ENCODE peak calls at places on chromosomes 16 and 17, in five cellular contexts. F is C1 segment of cervical spinal cord; W is stimulated activated CD4-positive, alpha-beta T cell treated with anti-CD3 and anti-CD28 coated beads, Interleukin-4, amount 100 ng/mL, for 4 hours; Q is activated T-cell treated with anti-CD3 and anti-CD28 coated beads for 4 hours; C is AG08395. A is an unnamed sample.

GRCh38 chr17:14355556-14355955 is 54.7 kb downstream of the HS3ST3B1 start:
- DNase-seq in F (no peak), Q (no peak), C (no peak), W (no peak), A (no peak)

GRCh38 chr17:16215965-16216316 is 607 bp upstream of the NCOR1 start:
- DNase-seq in Q (no peak), F (no peak), W (peak), C (no peak), A (no peak)

GRCh38 chr17:50049636-50050035 is 6.3 kb upstream of the ITGA3 start:
- DNase-seq in Q (no peak), W (no peak), C (no peak), F (no peak), A (no peak)

GRCh38 chr16:49695782-49696413 is 160.0 kb downstream of the ZNF423 start:
- DNase-seq in W (no peak), C (no peak), Q (no peak), F (no peak), A (no peak)

GRCh38 chr16:71929048-71929447 is 33.7 kb downstream of the IST1 start:
- DNase-seq in C (peak), F (peak), W (no peak), Q (no peak), A (no peak)

GRCh38 chr17:32697728-32698625 is 178.9 kb downstream of the MYO1D start:
- DNase-seq in Q (no peak), C (no peak), W (no peak), F (no peak), A (no peak)

GRCh38 chr16:57244767-57245471 is at the start of gene ARL2BP:
- DNase-seq in C (peak), Q (peak), W (peak), F (peak), A (peak)

GRCh38 chr16:8740775-8741355 is 56.6 kb downstream of the TMEM186 start:
- DNase-seq in C (no peak), Q (no peak), F (no peak), W (no peak), A (no peak)

GRCh38 chr17:80882926-80883685 is 108.5 kb upstream of the CHMP6 start:
- DNase-seq in C (no peak), F (no peak), Q (no peak), W (no peak), A (no peak)

GRCh38 chr17:68509151-68510057 is 2.8 kb upstream of the PRKAR1A start:
- DNase-seq in F (peak), W (no peak), C (no peak), Q (no peak), A (peak)

GRCh38 chr16:22189473-22190168 is 16.5 kb upstream of the EEF2K start:
- DNase-seq in F (no peak), W (peak), Q (peak), C (no peak), A (no peak)

GRCh38 chr16:84925092-84925772 is 86.1 kb downstream of the ZDHHC7 start:
- DNase-seq in F (peak), C (peak), Q (peak), W (peak), A (peak)

GRCh38 chr17:74151551-74152315 is 51.7 kb upstream of the RPL38 start:
- DNase-seq in W (no peak), Q (no peak), C (no peak), F (no peak), A (no peak)

GRCh38 chr17:4869599-4869998 is 29.7 kb upstream of the C17orf107 start:
- DNase-seq in F (no peak), C (no peak), Q (no peak), W (no peak), A (no peak)

GRCh38 chr17:73647331-73647730 is 3.1 kb upstream of the SDK2 start:
- DNase-seq in Q (no peak), C (no peak), F (no peak), W (no peak), A (no peak)

GRCh38 chr16:86318119-86318518 is 192.2 kb upstream of the FOXF1 start:
- DNase-seq in C (no peak), W (no peak), F (no peak), Q (no peak), A (no peak)

GRCh38 chr16:84183911-84184310 is 2.9 kb downstream of the TAF1C start:
- DNase-seq in W (no peak), F (peak), Q (no peak), C (no peak), A (no peak)

GRCh38 chr16:74492976-74493375 is 71.7 kb upstream of the CLEC18B start:
- DNase-seq in F (no peak), Q (no peak), W (no peak), C (no peak), A (no peak)

GRCh38 chr17:78661092-78661770 is 84.0 kb upstream of the DNAH17 start:
- DNase-seq in W (no peak), F (no peak), Q (no peak), C (no peak), A (no peak)

GRCh38 chr17:40139566-40140058 is 725 bp upstream of the CASC3 start:
- DNase-seq in Q (no peak), W (no peak), F (peak), C (no peak), A (no peak)

GRCh38 chr16:66426112-66427035 is 721 bp upstream of the BEAN1 start:
- DNase-seq in F (no peak), Q (no peak), C (no peak), W (no peak), A (no peak)

GRCh38 chr17:13128676-13129075 is 110.8 kb upstream of the ELAC2 start:
- DNase-seq in C (no peak), W (no peak), F (no peak), Q (no peak), A (no peak)

GRCh38 chr16:67833035-67833417 is 9.1 kb upstream of the THAP11 start:
- DNase-seq in Q (no peak), F (no peak), C (peak), W (no peak), A (no peak)

GRCh38 chr17:68906638-68907037 is 48.6 kb downstream of the ABCA8 start:
- DNase-seq in Q (no peak), C (no peak), W (no peak), F (no peak), A (no peak)

GRCh38 chr17:16455997-16456769 is 35.8 kb downstream of the LRRC75A start:
- DNase-seq in Q (no peak), F (no peak), W (no peak), C (no peak), A (no peak)

GRCh38 chr16:23148513-23149266 is 562 bp downstream of the USP31 start:
- DNase-seq in Q (peak), W (peak), C (peak), F (peak), A (peak)

GRCh38 chr17:58632324-58633314 is 59.2 kb downstream of the TEX14 start:
- DNase-seq in F (no peak), W (no peak), C (no peak), Q (no peak), A (peak)

GRCh38 chr16:4924593-4925378 is 12.2 kb downstream of the PPL start:
- DNase-seq in C (no peak), F (no peak), Q (no peak), W (no peak), A (no peak)

GRCh38 chr16:75319513-75320401 is 68.3 kb upstream of the BCAR1 start:
- DNase-seq in C (peak), Q (no peak), W (no peak), F (no peak), A (peak)

GRCh38 chr17:82922646-82923045 is 82.8 kb upstream of the ZNF750 start:
- DNase-seq in W (no peak), C (no peak), Q (no peak), F (no peak), A (peak)

A was measured in immature natural killer cell.